ENCODE peak calls at places on chromosome 1, in seven cellular contexts. One of them, this sample, is unnamed.

GRCh38 chr1:6942990-6943389 is 157.7 kb downstream of the CAMTA1 start:
- DNase-seq in T-helper 1 cell: no peak
- DNase-seq in adrenal gland: no peak
- DNase-seq in stimulated activated CD4-positive, alpha-beta T cell treated with anti-CD3 and anti-CD28 coated beads, Interleukin-1b, Interleukin-23, amount 100 ng/mL, for 1 hour: no peak
- DNase-seq in T-helper 2 cell: no peak
- DNase-seq in DMS 273 treated with DMSO at 0.1 percent for 48 hours: no peak
- DNase-seq in PC-9: no peak
- DNase-seq in this sample: no peak

GRCh38 chr1:108114026-108114599 is 86.0 kb downstream of the SLC25A24 start:
- DNase-seq in PC-9: no peak
- DNase-seq in T-helper 1 cell: no peak
- DNase-seq in T-helper 2 cell: no peak
- DNase-seq in adrenal gland: no peak
- DNase-seq in DMS 273 treated with DMSO at 0.1 percent for 48 hours: no peak
- DNase-seq in stimulated activated CD4-positive, alpha-beta T cell treated with anti-CD3 and anti-CD28 coated beads, Interleukin-1b, Interleukin-23, amount 100 ng/mL, for 1 hour: no peak
- DNase-seq in this sample: no peak

GRCh38 chr1:17427696-17428660 is 11.5 kb downstream of the RCC2 start:
- DNase-seq in stimulated activated CD4-positive, alpha-beta T cell treated with anti-CD3 and anti-CD28 coated beads, Interleukin-1b, Interleukin-23, amount 100 ng/mL, for 1 hour: no peak
- DNase-seq in adrenal gland: no peak
- DNase-seq in DMS 273 treated with DMSO at 0.1 percent for 48 hours: no peak
- DNase-seq in PC-9: no peak
- DNase-seq in T-helper 2 cell: no peak
- DNase-seq in T-helper 1 cell: no peak
- DNase-seq in this sample: no peak

GRCh38 chr1:43858324-43858723 is 75.3 kb upstream of the ARTN start:
- DNase-seq in adrenal gland: peak; percentile 73
- DNase-seq in DMS 273 treated with DMSO at 0.1 percent for 48 hours: peak; percentile 11
- DNase-seq in T-helper 2 cell: no peak
- DNase-seq in stimulated activated CD4-positive, alpha-beta T cell treated with anti-CD3 and anti-CD28 coated beads, Interleukin-1b, Interleukin-23, amount 100 ng/mL, for 1 hour: no peak
- DNase-seq in T-helper 1 cell: no peak
- DNase-seq in PC-9: peak; percentile 99
- DNase-seq in this sample: no peak

GRCh38 chr1:36352141-36352909 is 28.9 kb upstream of the EVA1B start:
- DNase-seq in stimulated activated CD4-positive, alpha-beta T cell treated with anti-CD3 and anti-CD28 coated beads, Interleukin-1b, Interleukin-23, amount 100 ng/mL, for 1 hour: no peak
- DNase-seq in adrenal gland: no peak
- DNase-seq in T-helper 1 cell: no peak
- DNase-seq in T-helper 2 cell: no peak
- DNase-seq in PC-9: no peak
- DNase-seq in DMS 273 treated with DMSO at 0.1 percent for 48 hours: no peak
- DNase-seq in this sample: no peak

GRCh38 chr1:113995382-113995781 is 16.1 kb downstream of the OLFML3 start:
- DNase-seq in stimulated activated CD4-positive, alpha-beta T cell treated with anti-CD3 and anti-CD28 coated beads, Interleukin-1b, Interleukin-23, amount 100 ng/mL, for 1 hour: no peak
- DNase-seq in T-helper 1 cell: no peak
- DNase-seq in DMS 273 treated with DMSO at 0.1 percent for 48 hours: no peak
- DNase-seq in T-helper 2 cell: no peak
- DNase-seq in PC-9: no peak
- DNase-seq in adrenal gland: no peak
- DNase-seq in this sample: no peak

GRCh38 chr1:197980457-197980856 is 63.3 kb downstream of the LHX9 start:
- DNase-seq in adrenal gland: no peak
- DNase-seq in stimulated activated CD4-positive, alpha-beta T cell treated with anti-CD3 and anti-CD28 coated beads, Interleukin-1b, Interleukin-23, amount 100 ng/mL, for 1 hour: no peak
- DNase-seq in DMS 273 treated with DMSO at 0.1 percent for 48 hours: no peak
- DNase-seq in T-helper 2 cell: no peak
- DNase-seq in T-helper 1 cell: no peak
- DNase-seq in PC-9: no peak
- DNase-seq in this sample: no peak

GRCh38 chr1:235901461-235901860 is 34.8 kb upstream of the LYST start:
- DNase-seq in adrenal gland: no peak
- DNase-seq in PC-9: no peak
- DNase-seq in T-helper 2 cell: no peak
- DNase-seq in stimulated activated CD4-positive, alpha-beta T cell treated with anti-CD3 and anti-CD28 coated beads, Interleukin-1b, Interleukin-23, amount 100 ng/mL, for 1 hour: no peak
- DNase-seq in T-helper 1 cell: no peak
- DNase-seq in DMS 273 treated with DMSO at 0.1 percent for 48 hours: no peak
- DNase-seq in this sample: no peak

GRCh38 chr1:198400063-198400462 is 140.4 kb downstream of the ATP6V1G3 start:
- DNase-seq in DMS 273 treated with DMSO at 0.1 percent for 48 hours: no peak
- DNase-seq in stimulated activated CD4-positive, alpha-beta T cell treated with anti-CD3 and anti-CD28 coated beads, Interleukin-1b, Interleukin-23, amount 100 ng/mL, for 1 hour: no peak
- DNase-seq in adrenal gland: no peak
- DNase-seq in T-helper 1 cell: no peak
- DNase-seq in PC-9: no peak
- DNase-seq in T-helper 2 cell: no peak
- DNase-seq in this sample: no peak

This sample was measured in COLO829.